ENCODE peak calls at places on chromosomes 3 and 15, in nine cellular contexts. U is transverse colon; I is uterus; H is progenitor cell of endocrine pancreas; D is CD8-positive, alpha-beta T cell; A is cardiac muscle cell; V is HCT116; B is lung; T is epithelial cell of esophagus. W is an unnamed sample.

GRCh38 chr3:54837964-54838363 is 89.9 kb downstream of the LRTM1 start:
- DNase-seq in D (no peak), V (no peak), T (no peak), I (no peak), A (peak), B (no peak), H (no peak), U (no peak), W (no peak)

GRCh38 chr3:172179680-172180399 is 140.5 kb downstream of the FNDC3B start:
- DNase-seq in T (no peak), D (no peak), H (no peak), B (no peak), V (no peak), A (no peak), I (no peak), U (no peak), W (no peak)

GRCh38 chr3:29694783-29695182 is 413.9 kb downstream of the RBMS3 start:
- DNase-seq in I (peak), A (peak), D (no peak), B (peak), H (no peak), V (peak), U (no peak), T (peak), W (no peak)

GRCh38 chr15:58475573-58476524 is 44.1 kb downstream of the LIPC start:
- DNase-seq in H (no peak), B (no peak), T (peak), D (no peak), A (peak), U (no peak), I (no peak), V (no peak), W (no peak)

GRCh38 chr15:77511869-77512268 is 91.2 kb downstream of the HMG20A start:
- DNase-seq in D (no peak), V (no peak), H (no peak), B (no peak), A (no peak), U (no peak), T (no peak), I (no peak), W (no peak)

GRCh38 chr3:43330981-43331380 is 44.6 kb downstream of the SNRK start:
- DNase-seq in T (no peak), I (no peak), U (no peak), D (no peak), A (peak), H (no peak), B (no peak), V (no peak), W (no peak)

GRCh38 chr3:77081240-77081661 is 41.4 kb downstream of the ROBO2 start:
- DNase-seq in D (no peak), A (peak), B (peak), V (no peak), H (no peak), T (peak), U (no peak), I (no peak), W (no peak)

GRCh38 chr3:151318313-151318712 is 1.7 kb upstream of the GPR87 start:
- DNase-seq in V (no peak), U (no peak), H (no peak), B (no peak), T (no peak), D (no peak), I (no peak), A (no peak), W (no peak)

GRCh38 chr3:183548262-183548769 is 7.2 kb downstream of the KLHL6 start:
- DNase-seq in H (no peak), A (peak), D (no peak), V (no peak), T (peak), I (no peak), U (no peak), B (no peak), W (no peak)

GRCh38 chr15:88699861-88700260 is 61.0 kb downstream of the ISG20 start:
- DNase-seq in I (no peak), D (no peak), H (no peak), V (no peak), B (no peak), T (no peak), A (no peak), U (no peak), W (no peak)

GRCh38 chr15:101675796-101676582 is 23.8 kb upstream of the TM2D3 start:
- DNase-seq in I (no peak), D (no peak), U (no peak), H (no peak), B (no peak), A (peak), V (no peak), T (peak), W (no peak)

GRCh38 chr3:108319428-108320053 is 23.2 kb downstream of the HHLA2 start:
- DNase-seq in T (peak), D (no peak), U (peak), H (no peak), A (no peak), V (no peak), B (peak), I (no peak), W (no peak)

GRCh38 chr3:178623666-178624255 is 87.5 kb downstream of the KCNMB2 start:
- DNase-seq in U (no peak), T (peak), H (no peak), D (no peak), I (no peak), A (no peak), B (no peak), V (no peak), W (no peak)

GRCh38 chr3:115040673-115041286 is 106.3 kb downstream of the ZBTB20 start:
- DNase-seq in U (peak), A (peak), H (no peak), B (no peak), V (peak), I (peak), D (peak), T (peak), W (peak)

GRCh38 chr3:196694202-196694638 is 17.8 kb downstream of the CEP19 start:
- DNase-seq in U (no peak), B (no peak), H (no peak), I (no peak), D (no peak), T (no peak), A (peak), V (no peak), W (no peak)

GRCh38 chr3:41362638-41363559 is 163.6 kb downstream of the CTNNB1 start:
- DNase-seq in B (no peak), U (no peak), T (peak), V (no peak), H (no peak), D (no peak), A (peak), I (no peak), W (no peak)

GRCh38 chr3:177468816-177469590 is 271.7 kb upstream of the TBL1XR1 start:
- DNase-seq in H (no peak), D (no peak), A (peak), I (no peak), B (no peak), U (no peak), T (no peak), V (no peak), W (no peak)

GRCh38 chr3:78050276-78051080 is 1010.6 kb downstream of the ROBO2 start:
- DNase-seq in H (no peak), A (no peak), B (no peak), T (peak), D (no peak), U (no peak), V (no peak), I (no peak), W (no peak)

GRCh38 chr3:160667452-160667851 is 9.5 kb upstream of the ARL14 start:
- DNase-seq in V (peak), H (no peak), U (peak), B (no peak), A (no peak), D (no peak), I (no peak), T (peak), W (no peak)

GRCh38 chr3:42680256-42680655 is 5.1 kb upstream of the KLHL40 start:
- DNase-seq in B (no peak), V (no peak), U (no peak), D (no peak), I (no peak), H (no peak), A (peak), T (peak), W (no peak)

GRCh38 chr15:34584321-34584668 is 844 bp upstream of the GOLGA8B start:
- DNase-seq in V (no peak), A (no peak), I (no peak), U (no peak), B (no peak), D (no peak), H (no peak), T (no peak), W (no peak)

GRCh38 chr3:28575748-28576589 is 227.3 kb upstream of the AZI2 start:
- DNase-seq in H (peak), B (no peak), U (no peak), A (peak), T (peak), I (no peak), D (no peak), V (no peak), W (no peak)

GRCh38 chr15:89958107-89958805 is 42.9 kb upstream of the ZNF710 start:
- DNase-seq in B (no peak), H (no peak), V (no peak), T (peak), U (peak), A (no peak), D (no peak), I (no peak), W (no peak)

GRCh38 chr3:149487598-149488197 is 13.2 kb downstream of the TM4SF4 start:
- DNase-seq in H (peak), U (peak), T (no peak), V (peak), B (no peak), A (no peak), D (no peak), I (no peak), W (no peak)

GRCh38 chr3:179528786-179529185 is 33.9 kb upstream of the ACTL6A start:
- DNase-seq in A (no peak), U (no peak), D (no peak), T (peak), I (no peak), H (no peak), V (no peak), B (no peak), W (no peak)

GRCh38 chr3:190983875-190984274 is 121.4 kb upstream of the GMNC start:
- DNase-seq in B (no peak), V (no peak), A (no peak), D (no peak), H (no peak), T (no peak), U (no peak), I (no peak), W (no peak)

GRCh38 chr15:64070965-64071851 is 22.4 kb downstream of the CIAO2A start:
- DNase-seq in B (peak), H (no peak), A (peak), T (peak), D (no peak), I (peak), U (peak), V (no peak), W (peak)

GRCh38 chr3:147398841-147399534 is 7.4 kb downstream of the ZIC4 start:
- DNase-seq in T (peak), U (no peak), A (no peak), I (no peak), H (no peak), V (peak), D (no peak), B (no peak), W (no peak)

GRCh38 chr3:130950641-130951040 is 56.8 kb downstream of the ATP2C1 start:
- DNase-seq in H (no peak), T (no peak), U (no peak), A (peak), I (no peak), D (no peak), V (no peak), B (no peak), W (no peak)

GRCh38 chr15:78726870-78727551 is 84.3 kb downstream of the ADAMTS7 start:
- DNase-seq in I (no peak), T (peak), U (peak), B (peak), A (no peak), D (no peak), V (peak), H (no peak), W (no peak)

GRCh38 chr15:93801206-93801605 is 430.2 kb upstream of the MCTP2 start:
- DNase-seq in U (no peak), H (no peak), B (no peak), V (no peak), T (peak), D (no peak), A (no peak), I (no peak), W (no peak)

GRCh38 chr3:58066842-58067241 is 58.6 kb downstream of the FLNB start:
- DNase-seq in U (no peak), T (no peak), H (no peak), V (no peak), A (peak), I (peak), D (no peak), B (no peak), W (no peak)
- TF ChIP-seq CTCF in U (no peak), T (no peak), H (no peak), V (no peak), A (no peak), I (no peak), D (no peak), B (no peak), W (no peak)

GRCh38 chr15:26038693-26039092 is 175.6 kb upstream of the ATP10A start:
- DNase-seq in U (no peak), D (no peak), H (no peak), T (no peak), A (no peak), I (no peak), B (no peak), V (no peak), W (no peak)

GRCh38 chr15:26032162-26032846 is 169.2 kb upstream of the ATP10A start:
- DNase-seq in D (no peak), V (no peak), A (no peak), U (no peak), B (no peak), T (no peak), I (no peak), H (no peak), W (no peak)

GRCh38 chr15:26037369-26037768 is 174.2 kb upstream of the ATP10A start:
- DNase-seq in H (no peak), D (no peak), A (no peak), I (no peak), V (no peak), T (no peak), B (no peak), U (no peak), W (no peak)
- TF ChIP-seq CTCF in H (no peak), D (no peak), A (no peak), I (no peak), V (no peak), T (no peak), B (no peak), U (no peak), W (no peak)

DNA sequence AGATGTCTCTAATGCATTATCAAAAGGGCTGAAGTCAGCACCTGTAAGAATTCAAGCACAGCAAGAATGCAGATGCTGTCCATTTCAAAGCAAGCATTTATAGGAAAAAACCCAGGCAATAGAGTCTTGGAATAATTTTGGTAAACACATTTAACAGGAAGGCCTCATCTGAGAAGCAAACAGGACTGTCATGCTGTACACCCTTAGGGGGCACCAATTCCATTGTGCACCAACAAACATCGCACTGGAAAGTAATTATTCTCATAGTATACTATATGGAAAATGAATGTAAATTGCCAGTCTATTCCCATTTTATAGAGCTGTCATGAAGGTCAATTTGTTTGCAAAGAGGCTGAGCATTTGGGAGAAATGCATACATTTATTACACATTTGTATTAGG is 247.3 kb upstream of the SUCLG2 start:
- DNase-seq in V (no peak), H (no peak), D (no peak), B (no peak), I (no peak), U (no peak), A (no peak), T (no peak), W (no peak)
- TF ChIP-seq CTCF in V (no peak), H (peak), D (peak), B (no peak), I (no peak), U (no peak), A (no peak), T (no peak), W (no peak)

DNA sequence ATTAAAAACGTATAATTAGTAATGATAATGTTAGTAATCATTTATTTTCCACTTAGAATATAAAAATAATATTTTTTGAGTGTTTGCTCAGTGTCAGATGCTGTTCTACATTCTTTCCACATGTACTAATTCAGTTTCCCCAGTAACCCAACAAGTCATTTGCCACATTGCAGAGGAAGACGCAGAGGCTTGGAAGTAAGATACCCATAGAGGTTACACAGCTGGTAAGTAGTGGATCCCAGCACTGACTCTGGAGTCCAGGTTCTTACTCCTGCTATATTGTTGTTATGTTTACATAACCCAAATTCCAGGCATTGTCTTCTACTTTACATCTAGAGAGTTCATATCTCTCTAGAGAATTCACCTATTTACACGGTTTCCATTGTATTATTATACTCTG is 48.2 kb upstream of the MYO5C start:
- DNase-seq in I (no peak), T (no peak), H (no peak), V (no peak), U (no peak), D (no peak), A (no peak), B (no peak), W (no peak)
- TF ChIP-seq CTCF in I (no peak), T (no peak), H (no peak), V (no peak), U (no peak), D (no peak), A (no peak), B (no peak), W (no peak)

DNA sequence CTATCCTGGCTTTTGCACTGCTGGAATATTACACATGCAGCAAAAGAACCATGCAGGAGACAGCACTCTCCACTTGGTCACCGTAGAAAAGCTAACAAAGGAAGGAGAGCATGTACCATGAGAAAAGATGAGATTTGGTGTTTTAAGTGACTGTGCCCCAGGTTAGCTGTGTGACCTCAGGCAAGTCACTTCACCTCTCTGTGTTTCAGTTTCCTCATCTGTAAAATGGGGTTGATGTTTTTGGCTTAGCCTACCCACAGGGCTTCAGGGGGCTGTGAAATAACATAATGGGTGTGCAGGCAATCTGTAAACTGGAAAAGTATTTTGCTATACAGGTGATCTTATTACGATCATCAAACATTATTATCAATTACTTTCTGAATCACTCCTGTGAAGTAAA is 69.3 kb upstream of the SLC6A11 start:
- DNase-seq in V (no peak), I (no peak), A (no peak), D (no peak), T (no peak), H (no peak), B (no peak), U (no peak), W (no peak)
- TF ChIP-seq CTCF in V (no peak), I (no peak), A (no peak), D (no peak), T (no peak), H (no peak), B (no peak), U (no peak), W (no peak)

DNA sequence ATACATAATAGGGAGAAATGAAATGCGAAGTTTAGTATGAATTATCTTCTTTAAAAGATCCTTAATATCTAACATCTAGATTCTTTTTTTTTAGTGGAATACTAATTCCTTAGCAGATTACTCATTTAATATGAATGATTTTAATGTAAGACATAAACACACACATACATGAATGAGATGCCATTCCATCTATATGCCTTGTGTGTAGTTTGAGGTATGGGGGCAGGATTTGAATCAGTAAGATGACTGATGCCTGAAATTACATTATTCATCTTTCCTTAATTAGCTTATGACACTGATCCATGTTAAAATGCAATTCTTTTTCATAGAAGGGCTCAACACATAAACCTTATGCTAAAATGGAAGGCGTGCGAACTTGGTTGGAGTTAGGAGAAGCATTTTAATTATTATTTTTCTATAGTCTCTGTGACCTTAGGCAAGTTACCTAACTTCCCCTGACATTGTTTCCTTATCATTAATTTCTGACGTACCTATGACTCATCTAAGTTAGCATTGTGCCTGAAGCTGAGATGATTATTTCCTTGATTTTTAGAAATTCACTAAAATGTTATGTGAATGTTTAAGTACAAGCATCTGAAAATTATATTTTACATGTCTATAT is 10.8 kb upstream of the BNIP2 start:
- DNase-seq in I (no peak), A (peak), H (no peak), B (no peak), D (no peak), V (no peak), U (no peak), T (peak), W (no peak)
- TF ChIP-seq CTCF in I (no peak), A (no peak), H (no peak), B (no peak), D (no peak), V (no peak), U (no peak), T (no peak), W (no peak)

GRCh38 chr3:163776753-163777152 is 1301.5 kb downstream of the SI start:
- DNase-seq in I (no peak), A (no peak), V (no peak), T (no peak), H (no peak), U (no peak), B (no peak), D (no peak), W (no peak)

GRCh38 chr3:163779396-163780344 is 1298.6 kb downstream of the SI start:
- DNase-seq in U (no peak), I (no peak), H (no peak), D (no peak), T (no peak), V (peak), A (no peak), B (no peak), W (no peak)
- TF ChIP-seq CTCF in U (no peak), I (no peak), H (peak), D (no peak), T (no peak), V (peak), A (no peak), B (no peak), W (no peak)

GRCh38 chr3:187066228-187066995 is 72.9 kb downstream of the RPL39L start:
- DNase-seq in D (peak), H (no peak), A (peak), V (peak), U (no peak), I (no peak), T (peak), B (no peak), W (no peak)
- TF ChIP-seq CTCF in D (peak), H (peak), A (peak), V (peak), U (no peak), I (no peak), T (peak), B (no peak), W (no peak)

W was measured in omental fat pad.